ENCODE peak calls at places on chromosomes 1 and 21, in nine cellular contexts. S is OCI-LY7; D is psoas muscle; H is WERI-Rb-1; B is heart right ventricle; W is CD8-positive, alpha-beta T cell; G is adrenal gland; T is esophagus squamous epithelium; Z is thoracic aorta. F is an unnamed sample.

GRCh38 chr1:14650951-14651350 is 52.5 kb downstream of the KAZN start:
- DNase-seq in B (no peak), G (no peak), Z (no peak), H (no peak), W (no peak), T (no peak), D (no peak), S (no peak), F (no peak)

GRCh38 chr1:158163000-158163947 is 17.4 kb upstream of the CD1D start:
- DNase-seq in D (no peak), B (no peak), H (no peak), G (no peak), W (no peak), Z (no peak), S (peak; percentile 30), T (no peak), F (no peak)

GRCh38 chr1:111754964-111755320 is 759 bp upstream of the DDX20 start:
- DNase-seq in G (no peak), H (peak; percentile 56), Z (no peak), D (peak; percentile 49), B (peak; percentile 46), T (peak; percentile 15), S (peak; percentile 78), W (no peak), F (no peak)

GRCh38 chr1:3516911-3517310 is 62.4 kb downstream of the ARHGEF16 start:
- DNase-seq in H (no peak), G (no peak), W (no peak), S (no peak), B (no peak), T (no peak), Z (no peak), D (no peak), F (no peak)

GRCh38 chr1:25643962-25644361 is 27.4 kb downstream of the MAN1C1 start:
- DNase-seq in S (no peak), H (no peak), B (no peak), W (no peak), D (no peak), G (no peak), T (no peak), Z (no peak), F (no peak)

GRCh38 chr1:206651958-206652890 is 16.9 kb downstream of the DYRK3 start:
- DNase-seq in G (peak; percentile 43), W (no peak), Z (no peak), D (no peak), B (no peak), S (no peak), H (no peak), T (no peak), F (no peak)

GRCh38 chr1:168719306-168720111 is 9.5 kb downstream of the DPT start:
- DNase-seq in T (no peak), B (no peak), Z (no peak), D (no peak), G (no peak), W (no peak), S (no peak), H (no peak), F (no peak)

GRCh38 chr1:46643368-46643775 is 24.8 kb downstream of the ATPAF1 start:
- DNase-seq in D (no peak), T (no peak), Z (no peak), W (no peak), B (no peak), S (no peak), H (no peak), G (peak; percentile 44), F (peak; percentile 59)

GRCh38 chr1:113018911-113019310 is 54.1 kb upstream of the LRIG2 start:
- DNase-seq in Z (no peak), W (no peak), H (no peak), G (no peak), T (no peak), S (no peak), B (no peak), D (no peak), F (no peak)

GRCh38 chr1:224528900-224529299 is 87.2 kb upstream of the CNIH3 start:
- DNase-seq in S (no peak), H (no peak), B (no peak), D (no peak), Z (no peak), W (no peak), G (no peak), T (no peak), F (no peak)

GRCh38 chr21:41975391-41976272 is 21.8 kb upstream of the C2CD2 start:
- DNase-seq in T (no peak), Z (no peak), H (no peak), S (no peak), G (no peak), W (no peak), D (no peak), B (no peak), F (no peak)

GRCh38 chr1:162070094-162070748 is 730 bp downstream of the NOS1AP start:
- DNase-seq in Z (no peak), T (no peak), S (no peak), D (no peak), B (no peak), H (peak; percentile 48), W (no peak), G (no peak), F (no peak)

GRCh38 chr1:244796719-244797406 is 38.6 kb upstream of the COX20 start:
- DNase-seq in G (peak; percentile 83), T (no peak), D (no peak), S (peak; percentile 62), Z (peak; percentile 25), H (peak; percentile 70), B (no peak), W (peak; percentile 46), F (peak; percentile 4)

GRCh38 chr1:30677471-30677870 is 45.9 kb downstream of the MATN1 start:
- DNase-seq in H (no peak), W (no peak), Z (no peak), G (no peak), D (no peak), B (no peak), T (no peak), S (no peak), F (no peak)

GRCh38 chr1:1213153-1213918 is 617 bp downstream of the TNFRSF4 start:
- DNase-seq in S (no peak), G (no peak), T (no peak), W (no peak), H (no peak), B (peak; percentile 24), D (peak; percentile 31), Z (no peak), F (no peak)

GRCh38 chr1:25580933-25581332 is 35.7 kb upstream of the MAN1C1 start:
- DNase-seq in G (no peak), D (no peak), T (no peak), W (no peak), B (no peak), H (peak; percentile 42), Z (no peak), S (peak; percentile 55), F (no peak)

GRCh38 chr1:235683653-235684052 is 34.1 kb upstream of the GNG4 start:
- DNase-seq in S (no peak), D (no peak), B (no peak), H (no peak), Z (no peak), T (no peak), G (no peak), W (no peak), F (no peak)

DNA sequence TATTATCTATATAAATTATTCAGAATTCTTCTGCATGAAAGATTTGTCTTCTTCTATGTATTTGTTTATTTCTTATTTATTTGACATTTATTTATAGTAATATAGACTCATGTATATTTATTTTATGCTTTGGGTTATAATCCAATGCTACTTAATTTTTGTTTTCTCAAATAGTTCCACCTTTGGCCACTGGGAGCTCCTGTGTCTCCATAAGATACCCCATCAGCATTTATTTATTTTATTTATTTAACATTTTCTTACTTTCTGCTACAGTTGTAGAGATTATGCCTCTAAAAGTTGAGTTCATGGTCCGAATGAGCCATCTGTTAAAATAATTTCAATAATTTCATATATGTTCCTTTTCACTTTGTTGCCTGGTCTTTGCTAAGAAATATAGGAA is 289.4 kb downstream of the ADGRL2 start:
- DNase-seq in S (no peak), T (no peak), W (no peak), D (no peak), H (no peak), B (no peak), Z (no peak), G (no peak), F (no peak)
- TF ChIP-seq CTCF in S (peak; percentile 64), T (peak; percentile 42), W (no peak), D (no peak), H (no peak), B (no peak), Z (no peak), G (peak; percentile 49), F (peak; percentile 20)

GRCh38 chr1:172909606-172910326 is 141.0 kb downstream of the TNFSF18 start:
- DNase-seq in Z (no peak), G (no peak), T (no peak), D (no peak), W (no peak), S (no peak), B (no peak), H (no peak), F (peak; percentile 93)
- H3K4me3 ChIP-seq in Z (no peak overlapping the region), G (no peak overlapping the region), T (no peak overlapping the region), D (no peak overlapping the region), W (no peak overlapping the region), S (no peak overlapping the region), B (no peak overlapping the region), H (no peak overlapping the region), F (no peak overlapping the region)

DNA sequence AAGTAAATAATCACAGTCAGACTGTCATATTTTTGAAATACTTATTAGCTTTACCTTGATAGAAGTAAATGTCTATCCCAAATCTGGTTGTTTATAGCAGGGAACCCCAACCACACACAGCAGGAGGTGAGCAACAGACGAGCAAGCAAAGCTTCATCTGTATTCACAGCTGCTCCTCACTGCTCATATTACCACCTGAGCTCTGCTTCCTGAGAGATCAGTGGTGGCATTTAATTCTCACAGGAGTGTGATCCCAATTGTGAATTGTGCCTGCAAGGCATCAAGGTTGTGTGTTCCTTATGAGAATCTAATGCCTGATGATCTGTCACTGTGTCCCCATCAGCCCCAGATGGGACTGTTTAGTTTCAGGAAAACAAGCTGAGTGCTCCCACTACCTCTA is 104.3 kb downstream of the GPATCH2 start:
- DNase-seq in T (no peak), H (no peak), B (no peak), D (no peak), Z (no peak), S (no peak), G (no peak), W (no peak), F (no peak)
- TF ChIP-seq CTCF in T (no peak), H (no peak), B (no peak), D (no peak), Z (no peak), S (no peak), G (no peak), W (no peak), F (no peak)

DNA sequence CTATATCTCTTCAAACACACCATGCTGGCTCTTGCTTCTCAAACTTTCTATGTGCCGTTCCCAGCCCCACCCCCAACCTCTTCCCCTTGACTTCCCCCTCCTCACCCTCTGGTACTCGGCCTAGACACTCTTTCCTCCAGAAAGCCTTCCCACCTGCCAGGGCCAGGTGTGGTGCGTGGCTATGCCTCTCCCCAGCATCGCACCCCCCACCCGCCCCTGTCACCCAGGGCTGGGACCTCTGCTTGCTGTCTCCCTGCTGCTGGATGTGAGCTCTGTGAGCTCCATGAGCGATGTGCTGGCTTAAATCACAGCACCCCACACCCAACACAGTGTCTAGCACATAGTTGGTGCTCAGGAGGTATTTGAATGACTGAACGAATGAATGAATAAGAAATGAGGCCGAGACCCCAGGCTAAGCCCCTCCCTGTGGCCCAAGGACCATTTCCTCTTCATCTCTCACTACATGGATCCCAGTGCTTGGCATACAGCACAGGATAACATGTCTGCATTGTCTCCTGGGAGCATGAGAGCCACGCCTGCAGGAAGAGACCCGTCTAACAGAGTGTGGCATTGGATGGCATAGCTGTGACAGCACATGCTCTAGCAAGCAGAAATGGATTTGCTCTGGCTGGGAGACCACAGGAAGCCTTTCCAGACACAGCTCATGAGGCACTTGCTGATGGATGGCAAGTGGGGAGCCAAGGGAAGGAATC is 19.7 kb downstream of the TNNT2 start:
- DNase-seq in B (no peak), S (no peak), W (no peak), Z (no peak), T (no peak), D (no peak), H (no peak), G (no peak), F (no peak)
- H3K4me3 ChIP-seq in B (no peak overlapping the region), S (no peak overlapping the region), W (no peak overlapping the region), Z (no peak overlapping the region), T (no peak overlapping the region), D (no peak overlapping the region), H (no peak overlapping the region), G (no peak overlapping the region), F (no peak overlapping the region)

F was measured in BJ.